ENCODE peak calls at places on chromosomes 4 and X, in six cellular contexts. P is A549, E is upper lobe of left lung, X is transverse colon, O is GM12878, N is stomach. Y is an unnamed sample. For H3K4me1, the result is how much of the 10 kb centered on the place peaks cover.

GRCh38 chr4:40322853-40323252 is 12.3 kb upstream of the CHRNA9 start:
- DNase-seq in P (peak), E (no peak), X (no peak), O (no peak), N (no peak), Y (no peak)

GRCh38 chr4:89497517-89498308 is 190.1 kb upstream of the GPRIN3 start:
- DNase-seq in P (peak), E (no peak), X (no peak), O (no peak), N (no peak), Y (no peak)

GRCh38 chr4:185685804-185686203 is 126.2 kb downstream of the SORBS2 start:
- DNase-seq in P (no peak), E (no peak), X (no peak), O (no peak), N (no peak), Y (no peak)

GRCh38 chrX:126064901-126065541 is 101.1 kb downstream of the DCAF12L2 start:
- DNase-seq in P (no peak), E (no peak), X (no peak), O (no peak), N (no peak), Y (peak)

GRCh38 chr4:7970031-7970946 is 30.6 kb upstream of the AFAP1 start:
- DNase-seq in P (peak), E (peak), X (peak), O (no peak), N (peak), Y (no peak)

GRCh38 chrX:57070185-57070984 is 51.0 kb downstream of the SPIN2B start:
- DNase-seq in P (no peak), E (no peak), X (no peak), O (no peak), N (no peak), Y (no peak)

GRCh38 chr4:118918388-118918787 is 29.7 kb downstream of the SYNPO2 start:
- DNase-seq in P (peak), E (no peak), X (no peak), O (no peak), N (no peak), Y (no peak)

GRCh38 chr4:824461-825062 is 1.4 kb downstream of the CPLX1 start:
- DNase-seq in P (no peak), E (no peak), X (no peak), O (no peak), N (no peak), Y (no peak)

GRCh38 chr4:155604718-155605601 is 61.7 kb upstream of the GUCY1A1 start:
- DNase-seq in P (no peak), E (no peak), X (peak), O (no peak), N (peak), Y (peak)

GRCh38 chr4:78627046-78627965 is 75.7 kb downstream of the ANXA3 start:
- DNase-seq in P (no peak), E (no peak), X (no peak), O (no peak), N (no peak), Y (no peak)

GRCh38 chr4:58075724-58076123 is 965.5 kb upstream of the IGFBP7 start:
- DNase-seq in P (no peak), E (no peak), X (no peak), O (no peak), N (no peak), Y (no peak)
- TF ChIP-seq EP300 in P (no peak), E (no peak), X (no peak), O (no peak), N (no peak), Y (no peak)

GRCh38 chr4:94453534-94453963 is 1.8 kb downstream of the PDLIM5 start:
- DNase-seq in P (no peak), E (no peak), X (no peak), O (no peak), N (no peak), Y (no peak)

GRCh38 chr4:94454405-94454804 is 2.7 kb downstream of the PDLIM5 start:
- DNase-seq in P (no peak), E (no peak), X (no peak), O (no peak), N (no peak), Y (no peak)

GRCh38 chr4:94452476-94453300 is 946 bp downstream of the PDLIM5 start:
- DNase-seq in P (peak), E (peak), X (peak), O (no peak), N (peak), Y (peak)

GRCh38 chr4:94457692-94458106 is 6.0 kb downstream of the PDLIM5 start:
- DNase-seq in P (no peak), E (no peak), X (no peak), O (no peak), N (no peak), Y (no peak)

GRCh38 chr4:94455081-94455480 is 3.3 kb downstream of the PDLIM5 start:
- DNase-seq in P (peak), E (peak), X (peak), O (no peak), N (peak), Y (peak)
- H3K4me1 ChIP-seq in P (half or more), E (under half), X (under half), O (under half), N (under half), Y (half or more)

GRCh38 chr4:38866973-38867477 is 581 bp upstream of the FAM114A1 start:
- DNase-seq in P (no peak), E (no peak), X (no peak), O (no peak), N (no peak), Y (no peak)

GRCh38 chr4:38868055-38868965 is 704 bp downstream of the FAM114A1 start:
- DNase-seq in P (peak), E (peak), X (peak), O (no peak), N (peak), Y (peak)

GRCh38 chr4:38869511-38869910 is 1.9 kb downstream of the FAM114A1 start:
- DNase-seq in P (no peak), E (no peak), X (no peak), O (no peak), N (no peak), Y (no peak)

GRCh38 chr4:38865445-38865844 is 2.2 kb upstream of the FAM114A1 start:
- DNase-seq in P (no peak), E (no peak), X (peak), O (no peak), N (peak), Y (no peak)

GRCh38 chr4:38867478-38868054 is at the start of gene FAM114A1:
- DNase-seq in P (peak), E (peak), X (peak), O (no peak), N (peak), Y (peak)
- TF ChIP-seq EP300 in P (no peak), E (no peak), X (no peak), O (no peak), N (no peak), Y (no peak)

DNA sequence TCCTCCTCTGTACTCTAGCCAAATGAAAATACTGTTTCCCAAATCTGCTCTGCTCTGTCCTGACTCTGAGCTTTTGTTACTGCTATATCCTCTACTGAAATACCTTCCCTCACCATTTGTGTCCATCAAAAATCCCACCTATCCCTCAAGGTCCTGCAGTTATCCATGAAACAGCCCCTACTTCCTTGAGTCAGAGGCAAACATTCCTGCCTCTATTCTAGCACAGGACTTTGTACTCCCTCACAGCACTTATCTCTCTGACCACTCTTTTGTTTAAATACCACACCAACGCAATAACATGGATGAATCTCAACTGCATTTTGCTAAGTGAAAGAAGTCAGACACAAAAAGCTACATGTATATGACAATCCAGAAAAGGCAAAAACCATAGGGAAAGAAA is 10.5 kb upstream of the RNF128 start:
- DNase-seq in P (no peak), E (no peak), X (no peak), O (no peak), N (no peak), Y (no peak)
- H3K4me1 ChIP-seq in P (under half), E (under half), X (under half), O (under half), N (under half), Y (under half)

DNA sequence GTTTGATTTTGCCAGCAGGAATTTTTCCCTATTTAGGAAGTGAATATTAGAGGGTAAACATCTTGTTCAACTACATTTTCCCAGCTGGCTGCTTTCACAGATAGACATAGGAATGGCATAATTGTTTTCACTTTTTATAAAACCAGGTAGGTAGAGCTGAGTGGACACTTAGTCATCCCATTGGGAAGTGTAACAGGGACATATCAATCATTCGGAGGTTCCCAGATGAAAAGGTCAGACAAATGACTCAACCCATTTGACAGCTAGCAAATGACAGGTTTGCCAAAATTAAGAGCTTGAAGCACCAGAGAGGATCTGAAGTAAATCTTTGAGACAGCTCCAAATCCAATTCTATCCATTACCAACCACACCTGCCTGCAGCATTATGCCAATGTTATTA is 205.3 kb downstream of the SLC39A8 start:
- DNase-seq in P (peak), E (no peak), X (no peak), O (no peak), N (no peak), Y (no peak)
- TF ChIP-seq EP300 in P (no peak), E (no peak), X (no peak), O (no peak), N (no peak), Y (no peak)

Y was measured in sigmoid colon.